ENCODE peak calls at places on chromosomes 1 and 21, in five cellular contexts. R, V, U, W and B are unnamed samples.

GRCh38 chr21:46227811-46228344 is 696 bp downstream of the LSS start:
- DNase-seq in V (no peak), R (no peak), W (peak), U (no peak), B (no peak)

GRCh38 chr1:234111458-234112142 is 207.1 kb downstream of the SLC35F3 start:
- DNase-seq in V (peak), R (no peak), U (peak), W (peak), B (no peak)

GRCh38 chr1:234743866-234744581 is 134.0 kb upstream of the IRF2BP2 start:
- DNase-seq in V (no peak), R (no peak), U (no peak), W (peak), B (no peak)

GRCh38 chr1:201614262-201615015 is 75.5 kb downstream of the NAV1 start:
- DNase-seq in U (no peak), R (no peak), V (no peak), W (peak), B (no peak)

GRCh38 chr1:12501661-12502060 is 116.3 kb downstream of the DHRS3 start:
- DNase-seq in W (no peak), U (peak), V (no peak), R (no peak), B (no peak)

GRCh38 chr1:161439280-161440232 is 65.7 kb upstream of the FCGR2A start:
- DNase-seq in W (peak), U (peak), R (no peak), V (peak), B (no peak)

GRCh38 chr1:196309386-196309785 is 298.9 kb downstream of the KCNT2 start:
- DNase-seq in U (peak), R (no peak), W (peak), V (no peak), B (peak)

GRCh38 chr1:162873671-162874666 is 13.0 kb upstream of the CCDC190 start:
- DNase-seq in U (peak), V (no peak), R (no peak), W (peak), B (peak)

GRCh38 chr21:45418301-45419071 is 13.5 kb downstream of the COL18A1 start:
- DNase-seq in U (no peak), R (no peak), V (no peak), W (peak), B (no peak)

GRCh38 chr1:245330951-245331350 is 176.2 kb downstream of the KIF26B start:
- DNase-seq in V (no peak), R (no peak), W (no peak), U (no peak), B (no peak)

GRCh38 chr21:44265734-44266270 is 4.1 kb upstream of the DNMT3L start:
- DNase-seq in V (no peak), R (no peak), U (no peak), W (no peak), B (no peak)

GRCh38 chr1:204584699-204585372 is 68.6 kb downstream of the MDM4 start:
- DNase-seq in U (no peak), R (no peak), V (no peak), W (no peak), B (no peak)

GRCh38 chr1:235532350-235532749 is 28.1 kb upstream of the B3GALNT2 start:
- DNase-seq in U (peak), V (no peak), R (no peak), W (no peak), B (no peak)

GRCh38 chr1:232472485-232473041 is 157.4 kb downstream of the SIPA1L2 start:
- DNase-seq in R (no peak), U (peak), V (no peak), W (no peak), B (peak)

GRCh38 chr1:35555212-35555584 is 2.0 kb downstream of the KIAA0319L start:
- DNase-seq in V (no peak), R (no peak), U (no peak), W (no peak), B (no peak)

GRCh38 chr1:178529364-178530036 is 16.6 kb downstream of the TEX35 start:
- DNase-seq in U (no peak), V (no peak), R (no peak), W (peak), B (no peak)

GRCh38 chr1:218299416-218299815 is 14.3 kb downstream of the RRP15 start:
- DNase-seq in U (peak), W (peak), R (peak), V (peak), B (peak)

GRCh38 chr1:26429741-26430140 is 2.4 kb upstream of the DHDDS start:
- DNase-seq in U (no peak), V (no peak), W (no peak), R (no peak), B (no peak)

GRCh38 chr1:186476306-186477040 is 15.6 kb upstream of the PDC start:
- DNase-seq in R (no peak), W (no peak), V (no peak), U (no peak), B (no peak)

GRCh38 chr1:241600496-241600901 is 39.7 kb downstream of the CHML start:
- DNase-seq in W (peak), V (no peak), U (peak), R (no peak), B (peak)

GRCh38 chr1:66642992-66643391 is 109.0 kb downstream of the SGIP1 start:
- DNase-seq in R (no peak), U (peak), W (no peak), V (no peak), B (no peak)

GRCh38 chr1:32393832-32394140 is 455 bp downstream of the BSDC1 start:
- DNase-seq in V (peak), R (no peak), W (peak), U (peak), B (no peak)

GRCh38 chr1:46495778-46496177 is 6.1 kb downstream of the DMBX1 start:
- DNase-seq in U (no peak), V (no peak), R (no peak), W (no peak), B (no peak)
- TF ChIP-seq CTCF in U (no peak), V (no peak), R (no peak), W (no peak), B (no peak)

GRCh38 chr1:173917635-173918493 is 737 bp upstream of the SERPINC1 start:
- DNase-seq in V (no peak), R (no peak), W (no peak), U (no peak), B (no peak)
- H3K4me3 ChIP-seq in V (no peak), R (no peak), W (no peak), U (no peak), B (no peak)

GRCh38 chr1:151888972-151889570 is 20.2 kb downstream of the THEM4 start:
- DNase-seq in W (peak), U (no peak), V (peak), R (no peak), B (no peak)
- TF ChIP-seq CTCF in W (peak), U (peak), V (peak), R (peak), B (peak)

GRCh38 chr1:31182352-31182751 is 57.3 kb downstream of the NKAIN1 start:
- DNase-seq in V (peak), W (peak), U (peak), R (peak), B (peak)

GRCh38 chr1:31180338-31180737 is 59.3 kb downstream of the NKAIN1 start:
- DNase-seq in W (no peak), U (no peak), R (no peak), V (no peak), B (no peak)

GRCh38 chr1:31183927-31184554 is 55.6 kb downstream of the NKAIN1 start:
- DNase-seq in U (peak), V (peak), W (peak), R (no peak), B (no peak)

GRCh38 chr1:31183126-31183525 is 56.6 kb downstream of the NKAIN1 start:
- DNase-seq in R (no peak), V (no peak), W (no peak), U (no peak), B (no peak)

GRCh38 chr1:31181515-31182343 is 58.0 kb downstream of the NKAIN1 start:
- DNase-seq in V (peak), R (no peak), W (peak), U (peak), B (no peak)
- H3K4me3 ChIP-seq in V (peak), R (peak), W (no peak), U (peak), B (peak)